ENCODE peak calls at places on chromosomes 2 and 18, in ten cellular contexts. P is stomach, R is mammary epithelial cell, U is brain microvascular endothelial cell, B is body of pancreas, X is pancreas, J is osteoblast, W is upper lobe of right lung, G is spleen, V is fibroblast of lung. F is an unnamed sample. For H3K36me3, the result is how much of the 10 kb centered on the place peaks cover.

GRCh38 chr2:2181505-2181904 is 149.6 kb downstream of the MYT1L start:
- DNase-seq in P (no peak), R (no peak), U (no peak), B (no peak), X (no peak), J (no peak), W (no peak), G (no peak), V (no peak), F (no peak)

GRCh38 chr2:203533696-203534471 is 1.2 kb downstream of the RAPH1 start:
- DNase-seq in P (no peak), R (peak), U (peak), B (no peak), X (no peak), J (peak), W (no peak), G (no peak), V (peak), F (peak)

GRCh38 chr2:140863713-140864112 is 1267.1 kb downstream of the LRP1B start:
- DNase-seq in P (no peak), R (peak), U (peak), B (no peak), X (no peak), J (no peak), W (no peak), G (no peak), V (peak), F (peak)

GRCh38 chr2:105748564-105748963 is 3.9 kb downstream of the NCK2 start:
- DNase-seq in P (no peak), R (peak), U (no peak), B (no peak), X (no peak), J (no peak), W (no peak), G (no peak), V (no peak), F (no peak)

GRCh38 chr18:3706279-3707097 is 256.5 kb downstream of the TGIF1 start:
- DNase-seq in P (no peak), R (no peak), U (peak), B (no peak), X (no peak), J (no peak), W (no peak), G (no peak), V (no peak), F (no peak)

GRCh38 chr18:22342625-22343024 is 75.1 kb downstream of the CTAGE1 start:
- DNase-seq in P (peak), R (peak), U (peak), B (peak), X (no peak), J (peak), W (peak), G (no peak), V (peak), F (peak)

GRCh38 chr18:9708057-9708881 is at the start of gene RAB31:
- DNase-seq in P (peak), R (peak), U (peak), B (peak), X (peak), J (peak), W (peak), G (peak), V (peak), F (peak)

GRCh38 chr2:205024822-205025518 is 479.7 kb downstream of the PARD3B start:
- DNase-seq in P (peak), R (peak), U (peak), B (peak), X (no peak), J (peak), W (no peak), G (no peak), V (peak), F (peak)

GRCh38 chr2:199868431-199869226 is 17.6 kb upstream of the FTCDNL1 start:
- DNase-seq in P (no peak), R (no peak), U (no peak), B (no peak), X (no peak), J (no peak), W (no peak), G (no peak), V (no peak), F (no peak)

GRCh38 chr2:128622371-128622770 is 303.7 kb upstream of the HS6ST1 start:
- DNase-seq in P (no peak), R (no peak), U (no peak), B (no peak), X (no peak), J (peak), W (peak), G (peak), V (no peak), F (no peak)

GRCh38 chr2:99880148-99880983 is 262.0 kb downstream of the AFF3 start:
- DNase-seq in P (no peak), R (peak), U (peak), B (no peak), X (no peak), J (no peak), W (no peak), G (no peak), V (peak), F (peak)

GRCh38 chr2:204203704-204204103 is 267.1 kb downstream of the ICOS start:
- DNase-seq in P (no peak), R (no peak), U (no peak), B (no peak), X (no peak), J (no peak), W (no peak), G (no peak), V (no peak), F (no peak)

GRCh38 chr2:19797871-19798270 is 103.9 kb downstream of the TTC32 start:
- DNase-seq in P (no peak), R (no peak), U (no peak), B (no peak), X (no peak), J (no peak), W (no peak), G (no peak), V (no peak), F (no peak)

GRCh38 chr2:164875334-164876205 is 33.9 kb upstream of the COBLL1 start:
- DNase-seq in P (no peak), R (no peak), U (no peak), B (no peak), X (no peak), J (no peak), W (no peak), G (no peak), V (no peak), F (no peak)

GRCh38 chr18:12031836-12032235 is 50.5 kb downstream of the IMPA2 start:
- DNase-seq in P (no peak), R (no peak), U (peak), B (no peak), X (no peak), J (no peak), W (no peak), G (no peak), V (peak), F (peak)

GRCh38 chr18:50356036-50356945 is 18.6 kb upstream of the SKA1 start:
- DNase-seq in P (no peak), R (peak), U (peak), B (no peak), X (no peak), J (no peak), W (no peak), G (no peak), V (no peak), F (peak)

GRCh38 chr2:216951166-216951565 is 91.3 kb upstream of the TNP1 start:
- DNase-seq in P (no peak), R (no peak), U (no peak), B (no peak), X (no peak), J (no peak), W (no peak), G (no peak), V (peak), F (no peak)

GRCh38 chr2:60819155-60819862 is 62.1 kb upstream of the REL start:
- DNase-seq in P (peak), R (no peak), U (no peak), B (no peak), X (no peak), J (no peak), W (no peak), G (peak), V (no peak), F (no peak)

GRCh38 chr2:240291940-240292574 is 143.4 kb upstream of the GPC1 start:
- DNase-seq in P (no peak), R (no peak), U (no peak), B (no peak), X (no peak), J (no peak), W (peak), G (no peak), V (no peak), F (no peak)

DNA sequence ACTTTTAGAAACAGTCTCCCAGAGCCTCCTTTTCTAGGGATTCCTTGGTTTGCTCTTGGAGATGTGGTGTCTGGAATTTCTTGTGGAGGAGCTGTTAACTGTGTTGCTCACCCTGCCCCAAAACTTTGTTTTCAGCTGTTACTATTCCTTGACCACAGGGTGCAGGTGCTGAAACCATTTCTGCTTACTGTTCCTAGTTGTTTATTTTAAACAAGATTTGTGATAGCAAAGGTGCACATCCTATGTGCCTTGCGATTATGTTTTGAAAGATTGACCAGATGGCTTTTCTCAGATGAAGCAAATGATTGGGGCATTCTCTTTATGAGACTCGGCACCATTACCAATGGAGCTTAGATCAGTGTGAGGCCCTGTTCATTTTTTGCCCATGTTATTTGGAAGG is 111.2 kb downstream of the RAB3GAP1 start:
- DNase-seq in P (no peak), R (no peak), U (no peak), B (no peak), X (no peak), J (no peak), W (no peak), G (no peak), V (no peak), F (no peak)
- H3K36me3 ChIP-seq in P (half or more), R (under half), U (under half), B (under half), X (under half), J (under half), W (half or more), G (under half), V (under half), F (under half)

GRCh38 chr18:67199993-67200617 is 316.4 kb downstream of the DSEL start:
- DNase-seq in P (no peak), R (peak), U (peak), B (no peak), X (no peak), J (peak), W (no peak), G (no peak), V (peak), F (peak)
- TF ChIP-seq CTCF in P (peak), R (peak), U (peak), B (peak), X (no peak), J (peak), W (peak), G (peak), V (no peak), F (peak)

DNA sequence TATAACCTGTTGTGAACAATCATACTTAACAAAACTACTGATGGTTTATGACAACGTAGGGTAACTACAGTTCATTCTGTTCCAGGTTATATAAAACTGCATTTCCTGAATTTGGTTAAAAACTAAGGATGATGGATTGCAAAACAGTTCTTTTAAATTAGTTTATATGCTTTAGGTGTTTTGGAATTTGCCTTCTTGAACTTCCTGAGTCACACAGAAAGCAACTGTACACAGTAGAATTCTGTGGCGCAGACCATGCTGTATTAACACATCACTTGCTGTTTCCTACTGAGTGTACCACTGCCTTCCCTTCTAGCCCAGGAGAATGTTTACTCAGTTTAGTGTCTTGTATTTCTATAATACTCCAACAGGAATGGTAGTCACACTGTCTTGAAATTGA is 19.4 kb downstream of the ITGB1BP1 start:
- DNase-seq in P (no peak), R (no peak), U (peak), B (no peak), X (no peak), J (peak), W (no peak), G (no peak), V (peak), F (peak)
- H3K36me3 ChIP-seq in P (half or more), R (under half), U (half or more), B (under half), X (under half), J (half or more), W (under half), G (under half), V (under half), F (under half)

GRCh38 chr18:56743115-56743514 is 92.0 kb downstream of the WDR7 start:
- DNase-seq in P (no peak), R (no peak), U (no peak), B (no peak), X (no peak), J (no peak), W (no peak), G (no peak), V (no peak), F (no peak)

GRCh38 chr18:56747857-56748256 is 96.7 kb downstream of the WDR7 start:
- DNase-seq in P (no peak), R (no peak), U (no peak), B (no peak), X (no peak), J (no peak), W (no peak), G (no peak), V (no peak), F (no peak)

GRCh38 chr18:56747032-56747658 is 96.0 kb downstream of the WDR7 start:
- DNase-seq in P (no peak), R (no peak), U (no peak), B (no peak), X (no peak), J (no peak), W (no peak), G (no peak), V (no peak), F (no peak)

DNA sequence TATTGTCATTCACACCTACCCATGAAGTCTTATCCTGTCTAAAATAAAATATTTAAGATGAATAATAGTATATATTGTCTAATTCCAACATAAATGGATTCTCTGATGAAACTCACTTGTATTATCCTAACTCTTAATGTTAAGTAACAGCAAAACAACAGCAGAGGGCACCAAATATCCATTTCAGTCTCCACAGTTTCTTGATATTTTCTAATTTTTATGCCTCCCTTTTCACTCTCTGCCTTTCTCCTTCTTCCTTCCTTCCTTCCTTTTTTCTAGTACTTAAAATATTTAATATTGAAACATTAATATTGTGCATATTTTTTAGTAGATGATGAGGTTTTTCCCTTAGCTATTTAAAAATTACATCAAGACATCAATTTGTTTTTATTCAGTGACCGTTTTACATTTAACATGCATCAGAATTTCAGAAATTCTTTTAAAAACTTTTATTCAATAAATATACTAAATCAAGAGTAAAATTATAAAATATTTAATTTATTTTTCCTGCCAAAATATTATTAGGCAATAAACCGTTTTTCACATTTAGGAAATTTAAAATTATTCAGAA is 97.6 kb downstream of the WDR7 start:
- DNase-seq in P (no peak), R (peak), U (peak), B (no peak), X (no peak), J (peak), W (no peak), G (no peak), V (peak), F (peak)
- TF ChIP-seq CTCF in P (peak), R (peak), U (peak), B (peak), X (no peak), J (peak), W (peak), G (peak), V (peak), F (peak)

GRCh38 chr2:101265893-101266499 is 13.3 kb downstream of the CNOT11 start:
- DNase-seq in P (peak), R (peak), U (no peak), B (peak), X (no peak), J (no peak), W (no peak), G (no peak), V (no peak), F (no peak)

GRCh38 chr2:101264360-101264939 is 11.8 kb downstream of the CNOT11 start:
- DNase-seq in P (no peak), R (no peak), U (no peak), B (no peak), X (no peak), J (no peak), W (no peak), G (no peak), V (no peak), F (no peak)

GRCh38 chr2:101262142-101262541 is 9.5 kb downstream of the CNOT11 start:
- DNase-seq in P (no peak), R (no peak), U (no peak), B (no peak), X (no peak), J (no peak), W (no peak), G (no peak), V (no peak), F (no peak)

GRCh38 chr2:101267671-101268656 is 15.3 kb downstream of the CNOT11 start:
- DNase-seq in P (no peak), R (no peak), U (no peak), B (no peak), X (no peak), J (no peak), W (no peak), G (no peak), V (no peak), F (no peak)

DNA sequence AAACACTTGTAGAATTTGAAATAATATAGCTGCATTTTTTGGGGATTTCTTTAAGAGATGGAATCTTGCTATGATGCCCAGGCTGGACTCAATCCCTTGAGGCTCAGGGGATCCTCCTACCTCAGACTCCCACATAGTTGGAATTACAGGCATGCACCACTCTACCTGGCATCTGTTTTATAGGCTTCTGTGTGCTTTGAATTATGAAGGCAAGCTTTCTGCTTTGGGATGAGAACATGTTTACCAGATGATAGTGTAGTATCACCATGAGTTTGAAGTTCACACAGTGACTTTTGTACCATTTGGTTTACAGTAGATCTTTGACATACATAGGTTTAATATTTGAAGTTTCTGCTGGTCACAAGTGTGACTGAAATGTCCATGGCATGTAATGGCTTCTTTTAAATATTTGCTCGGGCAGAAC is 10.7 kb downstream of the CNOT11 start:
- DNase-seq in P (no peak), R (no peak), U (no peak), B (no peak), X (no peak), J (no peak), W (no peak), G (no peak), V (no peak), F (no peak)
- H3K36me3 ChIP-seq in P (half or more), R (under half), U (under half), B (under half), X (under half), J (half or more), W (half or more), G (half or more), V (under half), F (under half)